ENCODE peak calls at places on chromosomes 3 and 15, in four cellular contexts. T is spleen, R is A549, W is dorsolateral prefrontal cortex. S is an unnamed sample.

GRCh38 chr15:28132524-28133275 is 33.6 kb upstream of the OCA2 start:
- DNase-seq in T (no peak), R (no peak), W (no peak), S (no peak)

GRCh38 chr15:62972814-62973213 is 69.7 kb upstream of the TPM1 start:
- DNase-seq in T (no peak), R (peak), W (no peak), S (peak)

GRCh38 chr15:101225658-101226057 is 26.2 kb downstream of the CHSY1 start:
- DNase-seq in T (no peak), R (no peak), W (no peak), S (no peak)

GRCh38 chr3:195160257-195160898 is 110.6 kb downstream of the XXYLT1 start:
- DNase-seq in T (no peak), R (no peak), W (no peak), S (no peak)

GRCh38 chr15:94858011-94858410 is 626.6 kb downstream of the MCTP2 start:
- DNase-seq in T (no peak), R (no peak), W (no peak), S (no peak)

GRCh38 chr3:115576325-115576724 is 47.0 kb upstream of the GAP43 start:
- DNase-seq in T (no peak), R (no peak), W (no peak), S (no peak)

GRCh38 chr3:184732133-184732532 is 20.3 kb upstream of the MAGEF1 start:
- DNase-seq in T (peak), R (no peak), W (no peak), S (no peak)

GRCh38 chr3:85342915-85343314 is 384.1 kb downstream of the CADM2 start:
- DNase-seq in T (no peak), R (peak), W (no peak), S (no peak)

GRCh38 chr3:4417449-4417848 is 49.6 kb downstream of the SUMF1 start:
- DNase-seq in T (no peak), R (no peak), W (no peak), S (peak)

GRCh38 chr3:172201136-172201989 is 162.0 kb downstream of the FNDC3B start:
- DNase-seq in T (peak), R (peak), W (no peak), S (peak)

GRCh38 chr15:71686221-71687050 is 123.9 kb upstream of the NR2E3 start:
- DNase-seq in T (no peak), R (no peak), W (no peak), S (no peak)

GRCh38 chr3:55177749-55178148 is 249.9 kb upstream of the LRTM1 start:
- DNase-seq in T (no peak), R (no peak), W (no peak), S (no peak)

GRCh38 chr15:101393172-101393571 is 96.3 kb downstream of the PCSK6 start:
- DNase-seq in T (no peak), R (no peak), W (no peak), S (no peak)

GRCh38 chr3:72487946-72488735 is 360.1 kb downstream of the SHQ1 start:
- DNase-seq in T (no peak), R (no peak), W (no peak), S (peak)

GRCh38 chr15:32717290-32718081 is at the start of gene GREM1:
- DNase-seq in T (no peak), R (no peak), W (peak), S (peak)

GRCh38 chr3:142660904-142661303 is 62.9 kb upstream of the TRPC1 start:
- DNase-seq in T (no peak), R (no peak), W (no peak), S (no peak)

GRCh38 chr3:24765399-24765798 is 270.7 kb upstream of the THRB start:
- DNase-seq in T (no peak), R (no peak), W (no peak), S (no peak)

GRCh38 chr15:72859757-72860145 is 76.2 kb upstream of the ADPGK start:
- DNase-seq in T (no peak), R (no peak), W (no peak), S (no peak)

GRCh38 chr3:18423401-18424212 is 1.5 kb downstream of the SATB1 start:
- DNase-seq in T (peak), R (peak), W (peak), S (peak)

GRCh38 chr3:53082736-53083135 is 36.9 kb upstream of the SFMBT1 start:
- DNase-seq in T (no peak), R (no peak), W (no peak), S (no peak)

GRCh38 chr3:15292765-15293522 is 39.4 kb downstream of the SH3BP5 start:
- DNase-seq in T (no peak), R (peak), W (no peak), S (peak)

GRCh38 chr15:47288794-47289193 is 428.5 kb upstream of the SEMA6D start:
- DNase-seq in T (no peak), R (no peak), W (no peak), S (no peak)

GRCh38 chr3:171286580-171287249 is 173.5 kb downstream of the TNIK start:
- DNase-seq in T (no peak), R (no peak), W (no peak), S (peak)

GRCh38 chr3:12154151-12154550 is 4.6 kb downstream of the TIMP4 start:
- DNase-seq in T (no peak), R (no peak), W (no peak), S (peak)

GRCh38 chr15:90560229-90560771 is 30.6 kb downstream of the CRTC3 start:
- DNase-seq in T (no peak), R (peak), W (no peak), S (peak)

GRCh38 chr3:50567386-50568182 is at the start of gene C3orf18:
- DNase-seq in T (peak), R (peak), W (peak), S (peak)

GRCh38 chr3:167305340-167305739 is 74.8 kb downstream of the ZBBX start:
- DNase-seq in T (no peak), R (no peak), W (no peak), S (no peak)

GRCh38 chr3:152200476-152201422 is 68.0 kb upstream of the MBNL1 start:
- DNase-seq in T (no peak), R (no peak), W (no peak), S (no peak)

GRCh38 chr3:30810617-30811016 is 83.8 kb downstream of the GADL1 start:
- DNase-seq in T (no peak), R (no peak), W (no peak), S (no peak)

GRCh38 chr3:45596290-45596791 is 1.8 kb downstream of the LIMD1 start:
- DNase-seq in T (peak), R (no peak), W (no peak), S (no peak)

GRCh38 chr3:118544458-118544857 is 490.2 kb downstream of the IGSF11 start:
- DNase-seq in T (no peak), R (peak), W (no peak), S (no peak)

GRCh38 chr3:39707314-39707909 is 102.0 kb upstream of the MYRIP start:
- DNase-seq in T (no peak), R (peak), W (no peak), S (peak)

GRCh38 chr3:197027896-197028710 is 1.5 kb downstream of the MELTF start:
- DNase-seq in T (no peak), R (no peak), W (no peak), S (no peak)

GRCh38 chr3:182621435-182622240 is 171.7 kb upstream of the ATP11B start:
- DNase-seq in T (no peak), R (no peak), W (no peak), S (no peak)
- TF ChIP-seq CTCF in T (no peak), R (peak), W (peak), S (peak)

GRCh38 chr15:80155001-80155377 is 2.2 kb downstream of the FAH start:
- DNase-seq in T (no peak), R (no peak), W (no peak), S (no peak)

GRCh38 chr15:80154336-80154735 is 1.5 kb downstream of the FAH start:
- DNase-seq in T (no peak), R (no peak), W (no peak), S (no peak)

GRCh38 chr15:80152896-80153876 is at the start of gene FAH:
- DNase-seq in T (peak), R (no peak), W (no peak), S (peak)

GRCh38 chr15:80152180-80152895 is 461 bp upstream of the FAH start:
- DNase-seq in T (peak), R (peak), W (peak), S (peak)

GRCh38 chr15:80153900-80154299 is 1.1 kb downstream of the FAH start:
- DNase-seq in T (no peak), R (no peak), W (no peak), S (no peak)
- H3K4me3 ChIP-seq in T (no peak), R (no peak), W (peak), S (no peak)

GRCh38 chr3:25897019-25897418 is 107.1 kb downstream of the OXSM start:
- DNase-seq in T (no peak), R (peak), W (no peak), S (no peak)
- TF ChIP-seq CTCF in T (no peak), R (peak), W (no peak), S (peak)

GRCh38 chr15:38129531-38130199 is 123.0 kb upstream of the SPRED1 start:
- DNase-seq in T (no peak), R (no peak), W (no peak), S (peak)
- H3K4me3 ChIP-seq in T (no peak), R (no peak), W (peak), S (peak)